ENCODE peak calls at places on chromosomes 11 and 22, in six cellular contexts. Y, B, F, K, H and Z are unnamed samples.

GRCh38 chr11:23423119-23423518 is 562.8 kb upstream of the CCDC179 start:
- DNase-seq in K (no peak), B (peak), Y (peak), H (peak), F (no peak), Z (no peak)

GRCh38 chr11:23310276-23310675 is 450.0 kb upstream of the CCDC179 start:
- DNase-seq in B (peak), H (peak), Y (no peak), K (no peak), F (no peak), Z (no peak)

GRCh38 chr22:29457730-29458129 is 19.3 kb downstream of the RFPL1 start:
- DNase-seq in H (peak), B (peak), K (no peak), Y (no peak), F (peak), Z (peak)

GRCh38 chr11:130198292-130198691 is 38.7 kb downstream of the ST14 start:
- DNase-seq in B (no peak), F (no peak), Y (no peak), H (no peak), K (no peak), Z (no peak)

GRCh38 chr11:85495918-85496317 is 131.2 kb downstream of the DLG2 start:
- DNase-seq in Y (no peak), K (no peak), B (no peak), H (no peak), F (no peak), Z (no peak)

GRCh38 chr22:37054078-37054440 is 2.5 kb downstream of the KCTD17 start:
- DNase-seq in H (no peak), F (no peak), K (peak), Y (no peak), B (no peak), Z (no peak)

GRCh38 chr11:86606849-86607481 is 65.5 kb downstream of the ME3 start:
- DNase-seq in F (no peak), H (peak), Y (no peak), K (no peak), B (peak), Z (no peak)

GRCh38 chr11:118791961-118792578 is 1.1 kb upstream of the DDX6 start:
- DNase-seq in B (peak), F (peak), H (no peak), Y (no peak), K (peak), Z (peak)

GRCh38 chr11:2575611-2576051 is 124.2 kb downstream of the KCNQ1OT1 start:
- DNase-seq in H (no peak), K (peak), B (no peak), Y (no peak), F (no peak), Z (no peak)

GRCh38 chr22:32361257-32361656 is 3.6 kb downstream of the RFPL3 start:
- DNase-seq in H (no peak), Y (no peak), B (no peak), F (no peak), K (no peak), Z (no peak)

GRCh38 chr22:38930512-38930911 is 26.9 kb upstream of the APOBEC3A start:
- DNase-seq in F (no peak), K (no peak), H (no peak), B (no peak), Y (no peak), Z (no peak)

GRCh38 chr22:23815781-23816551 is 22.8 kb downstream of the DERL3 start:
- DNase-seq in H (no peak), F (no peak), B (no peak), Y (no peak), K (peak), Z (no peak)

GRCh38 chr11:58495906-58496305 is 12.0 kb downstream of the OR5B21 start:
- DNase-seq in H (no peak), B (no peak), K (no peak), F (no peak), Y (no peak), Z (no peak)

GRCh38 chr11:125404136-125404810 is 91.8 kb downstream of the FEZ1 start:
- DNase-seq in F (no peak), B (no peak), Y (no peak), H (no peak), K (peak), Z (peak)

GRCh38 chr11:89293966-89294679 is 116.4 kb downstream of the TYR start:
- DNase-seq in K (peak), F (no peak), Y (no peak), B (peak), H (peak), Z (peak)

GRCh38 chr22:23536821-23537345 is 43.2 kb downstream of the IGLL1 start:
- DNase-seq in B (no peak), K (no peak), H (no peak), F (no peak), Y (no peak), Z (no peak)

GRCh38 chr11:11119917-11120316 is 233.1 kb downstream of the CSNK2A3 start:
- DNase-seq in Y (no peak), H (no peak), K (no peak), F (no peak), B (no peak), Z (no peak)

GRCh38 chr11:64305691-64306562 is 603 bp downstream of the ESRRA start:
- DNase-seq in F (peak), Y (no peak), B (no peak), K (peak), H (peak), Z (peak)

GRCh38 chr22:19579880-19580279 is 55.7 kb upstream of the CLDN5 start:
- DNase-seq in K (peak), Y (no peak), H (no peak), B (no peak), F (no peak), Z (no peak)

GRCh38 chr11:88051386-88051785 is 123.9 kb downstream of the RAB38 start:
- DNase-seq in Y (peak), B (no peak), K (no peak), F (no peak), H (peak), Z (no peak)

GRCh38 chr11:117933930-117934329 is 4.7 kb upstream of the TMPRSS13 start:
- DNase-seq in H (no peak), K (no peak), F (no peak), B (no peak), Y (no peak), Z (no peak)

GRCh38 chr11:116472661-116473060 is 300.1 kb downstream of the BUD13 start:
- DNase-seq in F (no peak), H (no peak), K (no peak), B (no peak), Y (no peak), Z (no peak)

GRCh38 chr11:25163421-25163820 is 666.6 kb downstream of the LUZP2 start:
- DNase-seq in Y (no peak), B (peak), H (peak), K (no peak), F (no peak), Z (no peak)

GRCh38 chr11:113397212-113397611 is 9.6 kb downstream of the ANKK1 start:
- DNase-seq in B (no peak), Y (no peak), K (no peak), F (no peak), H (no peak), Z (no peak)

GRCh38 chr11:119918356-119918755 is 189.4 kb upstream of the NECTIN1 start:
- DNase-seq in B (no peak), K (no peak), H (no peak), Y (no peak), F (no peak), Z (no peak)

GRCh38 chr11:97937501-97937900 is 1083.2 kb upstream of the CNTN5 start:
- DNase-seq in H (peak), F (no peak), B (peak), Y (no peak), K (no peak), Z (no peak)

GRCh38 chr22:48676266-48677167 is 1151.2 kb downstream of the BRD1 start:
- DNase-seq in H (no peak), K (peak), B (no peak), F (no peak), Y (no peak), Z (no peak)

GRCh38 chr22:21585389-21585788 is 17.9 kb downstream of the UBE2L3 start:
- DNase-seq in H (no peak), F (no peak), B (no peak), Y (no peak), K (no peak), Z (no peak)

GRCh38 chr22:49295465-49295743 is 532.3 kb downstream of the BRD1 start:
- DNase-seq in Y (no peak), F (no peak), K (no peak), H (no peak), B (no peak), Z (no peak)

GRCh38 chr11:109342261-109342660 is 79.7 kb upstream of the C11orf87 start:
- DNase-seq in H (no peak), Y (no peak), B (no peak), F (no peak), K (no peak), Z (no peak)

GRCh38 chr11:77123591-77123990 is 4.5 kb upstream of the MYO7A start:
- DNase-seq in K (peak), F (no peak), H (no peak), Y (no peak), B (no peak), Z (no peak)

GRCh38 chr11:73753938-73754337 is 6.9 kb downstream of the RAB6A start:
- DNase-seq in K (no peak), H (no peak), B (no peak), F (no peak), Y (no peak), Z (no peak)

GRCh38 chr22:27046126-27046525 is 388.7 kb downstream of the MIAT start:
- DNase-seq in Y (no peak), K (no peak), H (no peak), B (no peak), F (no peak), Z (no peak)

GRCh38 chr11:12856338-12856737 is 152.8 kb upstream of the RASSF10 start:
- DNase-seq in H (no peak), K (no peak), Y (no peak), F (no peak), B (no peak), Z (no peak)
- TF ChIP-seq CTCF in H (no peak), K (no peak), Y (no peak), F (no peak), B (no peak), Z (no peak)

GRCh38 chr11:704799-705645 is 1.0 kb upstream of the EPS8L2 start:
- DNase-seq in Y (no peak), B (no peak), F (peak), K (peak), H (no peak), Z (no peak)

GRCh38 chr11:703515-703914 is 2.5 kb upstream of the EPS8L2 start:
- DNase-seq in H (no peak), B (no peak), K (no peak), F (no peak), Y (no peak), Z (no peak)

GRCh38 chr11:702731-703461 is 3.1 kb upstream of the EPS8L2 start:
- DNase-seq in B (no peak), F (peak), H (no peak), Y (no peak), K (peak), Z (no peak)

GRCh38 chr11:705646-706438 is at the start of gene EPS8L2:
- DNase-seq in B (no peak), F (peak), K (peak), Y (no peak), H (no peak), Z (peak)

DNA sequence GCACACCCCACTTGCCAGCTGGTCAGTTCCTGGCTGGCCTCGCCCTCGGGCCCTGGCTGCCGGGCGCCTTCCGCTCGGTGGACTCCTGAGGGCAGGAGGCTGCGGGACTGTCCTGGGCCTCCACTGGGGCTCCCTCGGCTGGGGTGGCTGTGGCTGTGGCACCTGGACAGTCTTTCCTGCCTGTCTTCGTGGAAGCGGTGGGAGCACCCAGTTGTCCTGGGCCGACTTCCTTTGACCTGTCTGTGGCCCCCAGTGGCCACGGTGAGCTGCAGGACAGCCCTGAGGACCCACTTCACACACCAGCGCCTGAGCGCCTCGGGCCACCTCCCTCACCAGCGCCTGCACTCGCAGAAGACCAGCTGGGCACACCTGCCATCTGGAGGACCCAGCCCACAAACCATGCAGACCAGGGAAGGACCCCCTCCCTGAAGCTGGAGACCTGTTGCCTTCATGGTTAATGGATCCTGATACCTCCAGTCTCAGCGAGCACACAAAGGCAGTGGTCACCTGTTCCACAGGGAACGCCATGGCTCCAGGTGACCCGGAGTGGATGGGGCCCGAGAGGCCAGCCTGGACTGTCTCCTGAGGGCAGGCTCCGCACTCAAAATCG is 1.7 kb upstream of the EPS8L2 start:
- DNase-seq in F (no peak), H (no peak), B (no peak), Y (no peak), K (no peak), Z (no peak)
- TF ChIP-seq CTCF in F (no peak), H (no peak), B (no peak), Y (no peak), K (no peak), Z (no peak)

GRCh38 chr22:17792289-17792688 is 18.0 kb upstream of the BID start:
- DNase-seq in F (no peak), K (no peak), H (no peak), B (no peak), Y (no peak), Z (no peak)
- TF ChIP-seq CTCF in F (no peak), K (no peak), H (no peak), B (no peak), Y (no peak), Z (no peak)

GRCh38 chr11:20249313-20249873 is 89.1 kb upstream of the DBX1 start:
- DNase-seq in H (no peak), Y (no peak), K (no peak), B (no peak), F (no peak), Z (no peak)

GRCh38 chr11:20238712-20239111 is 78.4 kb upstream of the DBX1 start:
- DNase-seq in Y (no peak), F (no peak), H (no peak), K (peak), B (no peak), Z (no peak)

GRCh38 chr11:20248345-20248744 is 88.1 kb upstream of the DBX1 start:
- DNase-seq in K (no peak), Y (no peak), B (no peak), H (no peak), F (no peak), Z (no peak)

GRCh38 chr11:20247540-20248138 is 87.4 kb upstream of the DBX1 start:
- DNase-seq in F (no peak), K (no peak), Y (no peak), B (no peak), H (no peak), Z (no peak)

GRCh38 chr11:20243974-20244373 is 83.7 kb upstream of the DBX1 start:
- DNase-seq in B (no peak), K (no peak), Y (no peak), F (no peak), H (no peak), Z (no peak)
- TF ChIP-seq CTCF in B (peak), K (no peak), Y (peak), F (no peak), H (no peak), Z (peak)

DNA sequence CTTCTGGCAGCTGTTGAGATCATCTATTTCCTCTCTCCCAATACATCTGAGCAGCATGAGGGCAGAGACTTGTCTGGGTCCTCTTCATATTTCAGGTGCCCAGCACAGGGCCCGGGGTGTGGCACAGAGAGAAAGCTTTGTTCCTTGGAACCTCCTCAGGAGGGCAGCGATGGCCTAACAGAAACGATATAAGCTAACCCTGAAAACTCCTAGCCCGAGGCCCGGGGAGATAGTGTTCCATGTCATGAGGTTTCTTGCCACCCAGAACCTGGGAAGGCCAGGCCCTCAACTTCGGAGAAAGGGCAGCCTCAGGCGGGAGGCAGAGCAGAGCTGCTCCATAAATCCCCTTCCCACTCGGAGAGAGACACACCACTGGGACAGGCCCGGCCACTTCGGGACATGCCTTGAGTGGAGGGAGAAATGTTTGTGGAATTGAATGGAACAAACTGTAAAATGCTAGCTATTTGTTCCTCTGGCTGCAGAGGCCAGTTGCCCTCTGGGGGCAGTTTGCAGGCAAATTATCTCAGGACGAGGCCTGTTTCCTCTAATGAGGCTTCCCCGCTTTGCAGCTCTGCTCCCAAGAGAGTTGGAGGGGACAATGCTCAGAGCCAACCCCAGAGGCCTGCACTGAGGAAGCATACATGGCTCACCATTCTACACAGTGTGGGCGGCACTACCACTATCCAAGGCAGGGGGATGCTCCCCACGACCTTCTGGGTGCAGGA is 11.6 kb downstream of the ARRB1 start:
- DNase-seq in F (no peak), B (no peak), Y (no peak), K (no peak), H (no peak), Z (no peak)
- TF ChIP-seq CTCF in F (no peak), B (no peak), Y (peak), K (no peak), H (peak), Z (no peak)

GRCh38 chr22:35966314-35967045 is 62.1 kb downstream of the RBFOX2 start:
- DNase-seq in Y (no peak), B (no peak), K (no peak), F (no peak), H (peak), Z (no peak)
- TF ChIP-seq CTCF in Y (peak), B (no peak), K (no peak), F (no peak), H (no peak), Z (no peak)

DNA sequence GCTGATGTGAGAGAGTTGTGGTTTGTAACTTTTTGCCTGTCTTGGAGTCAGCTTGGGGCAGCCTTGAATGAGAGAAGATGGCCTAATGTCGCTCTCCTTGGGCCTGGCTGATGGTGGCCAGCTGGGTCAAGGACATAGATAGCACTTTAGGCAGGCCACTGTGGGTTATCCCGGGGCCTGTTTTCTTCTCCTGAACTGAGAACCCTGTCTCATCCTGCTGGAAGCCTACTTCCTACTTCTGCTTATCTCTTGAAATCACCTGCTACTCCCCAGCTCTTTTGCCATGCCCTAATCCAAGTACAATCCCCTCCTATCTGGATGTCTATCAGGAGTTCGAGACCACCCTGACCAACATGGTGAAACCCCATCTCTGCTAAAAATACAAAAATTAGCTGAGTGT is 49.5 kb downstream of the OSBP2 start:
- DNase-seq in F (no peak), H (no peak), K (peak), Y (no peak), B (no peak), Z (no peak)
- TF ChIP-seq CTCF in F (no peak), H (no peak), K (no peak), Y (no peak), B (no peak), Z (no peak)

DNA sequence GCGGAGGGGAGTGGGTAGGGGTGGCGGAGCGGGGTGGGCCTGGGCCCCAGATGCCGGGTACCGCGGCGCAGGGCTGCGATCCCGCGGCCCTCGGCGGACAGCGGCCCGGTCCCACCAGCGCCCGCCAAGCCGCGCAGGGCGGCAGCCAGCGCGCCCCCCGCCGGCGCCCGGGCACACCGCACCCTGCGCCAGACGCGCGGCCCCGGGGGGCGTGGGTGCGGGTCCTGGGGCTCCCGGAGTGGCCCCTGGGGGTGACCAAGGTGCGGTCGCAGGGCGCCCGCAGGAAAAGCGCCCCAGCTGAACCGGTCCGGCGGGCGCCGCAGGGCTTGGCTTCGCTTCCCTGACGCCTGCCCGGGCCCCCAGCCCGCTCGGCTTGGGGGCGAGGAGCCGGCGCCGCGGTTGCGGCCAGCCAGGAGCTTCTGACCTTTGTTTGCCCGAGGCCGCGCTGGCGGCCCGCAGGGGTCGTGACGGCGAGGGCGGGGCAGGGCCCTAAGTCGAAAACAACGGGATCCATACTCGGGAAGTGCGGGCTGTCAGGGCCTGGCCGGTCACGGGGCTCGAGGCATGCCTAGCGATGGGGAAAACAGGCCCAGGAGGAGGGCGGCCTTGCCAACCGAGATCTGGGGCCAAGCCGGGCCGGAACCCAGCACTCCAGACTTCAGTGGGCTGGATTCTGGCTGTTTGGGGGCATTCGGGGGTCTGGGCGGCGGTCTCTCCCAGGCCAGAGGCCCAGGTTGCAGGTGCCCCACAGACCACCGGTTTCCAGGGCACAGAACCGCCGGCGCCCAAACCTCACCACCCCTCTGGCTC is 581 bp upstream of the AP5B1 start:
- DNase-seq in Y (no peak), F (no peak), K (peak), B (no peak), H (no peak), Z (peak)
- TF ChIP-seq CTCF in Y (no peak), F (no peak), K (peak), B (no peak), H (peak), Z (no peak)